ENCODE peak calls at places on chromosomes 16 and 17, in four cellular contexts. F is GM13977, P is bronchial epithelial cell, T is mesothelial cell of epicardium. M is an unnamed sample.

GRCh38 chr17:59753522-59754467 is 46.3 kb downstream of the VMP1 start:
- DNase-seq in F (peak), P (peak), T (no peak), M (peak)

GRCh38 chr16:13928644-13929043 is 8.7 kb downstream of the ERCC4 start:
- DNase-seq in F (no peak), P (no peak), T (no peak), M (no peak)

GRCh38 chr17:17350491-17351355 is 47.5 kb downstream of the NT5M start:
- DNase-seq in F (no peak), P (peak), T (no peak), M (peak)

GRCh38 chr17:65243838-65244237 is 106.7 kb downstream of the RGS9 start:
- DNase-seq in F (no peak), P (peak), T (no peak), M (peak)

GRCh38 chr17:63399856-63400255 is 46.2 kb downstream of the CYB561 start:
- DNase-seq in F (no peak), P (no peak), T (no peak), M (no peak)

GRCh38 chr17:7816926-7817642 is 16.9 kb upstream of the KDM6B start:
- DNase-seq in F (no peak), P (no peak), T (no peak), M (no peak)

GRCh38 chr16:29687755-29688154 is 8.8 kb downstream of the QPRT start:
- DNase-seq in F (peak), P (no peak), T (no peak), M (no peak)

GRCh38 chr17:50785942-50786570 is 18.7 kb upstream of the ANKRD40CL start:
- DNase-seq in F (no peak), P (peak), T (no peak), M (peak)

GRCh38 chr16:30948087-30948955 is 547 bp upstream of the ORAI3 start:
- DNase-seq in F (peak), P (peak), T (peak), M (peak)

GRCh38 chr17:78853926-78854394 is 13.3 kb upstream of the USP36 start:
- DNase-seq in F (no peak), P (no peak), T (no peak), M (no peak)

GRCh38 chr17:7380855-7381683 is at the start of gene TNK1:
- DNase-seq in F (no peak), P (peak), T (no peak), M (peak)

GRCh38 chr16:53753431-53753830 is 49.5 kb downstream of the FTO start:
- DNase-seq in F (no peak), P (no peak), T (no peak), M (no peak)

GRCh38 chr16:66928702-66929388 is 3.5 kb upstream of the RRAD start:
- DNase-seq in F (no peak), P (no peak), T (no peak), M (peak)

GRCh38 chr16:82395212-82395611 is 225.2 kb upstream of the MPHOSPH6 start:
- DNase-seq in F (no peak), P (no peak), T (no peak), M (no peak)

GRCh38 chr16:1745181-1745899 is 26.0 kb downstream of the NME3 start:
- DNase-seq in F (no peak), P (no peak), T (no peak), M (peak)

GRCh38 chr17:15247891-15248529 is 17.1 kb downstream of the PMP22 start:
- DNase-seq in F (no peak), P (no peak), T (no peak), M (peak)
- TF ChIP-seq CTCF in F (peak), P (peak), T (peak), M (peak)

GRCh38 chr16:79834720-79835119 is 234.2 kb upstream of the MAF start:
- DNase-seq in F (no peak), P (no peak), T (no peak), M (no peak)
- TF ChIP-seq CTCF in F (no peak), P (no peak), T (no peak), M (no peak)

GRCh38 chr16:12276631-12277030 is 300.1 kb downstream of the SNX29 start:
- DNase-seq in F (no peak), P (no peak), T (no peak), M (no peak)

GRCh38 chr16:12268602-12269001 is 292.1 kb downstream of the SNX29 start:
- DNase-seq in F (no peak), P (no peak), T (no peak), M (no peak)

GRCh38 chr16:12272264-12272663 is 295.7 kb downstream of the SNX29 start:
- DNase-seq in F (no peak), P (no peak), T (no peak), M (no peak)

GRCh38 chr16:12267491-12267890 is 291.0 kb downstream of the SNX29 start:
- DNase-seq in F (no peak), P (no peak), T (no peak), M (no peak)

DNA sequence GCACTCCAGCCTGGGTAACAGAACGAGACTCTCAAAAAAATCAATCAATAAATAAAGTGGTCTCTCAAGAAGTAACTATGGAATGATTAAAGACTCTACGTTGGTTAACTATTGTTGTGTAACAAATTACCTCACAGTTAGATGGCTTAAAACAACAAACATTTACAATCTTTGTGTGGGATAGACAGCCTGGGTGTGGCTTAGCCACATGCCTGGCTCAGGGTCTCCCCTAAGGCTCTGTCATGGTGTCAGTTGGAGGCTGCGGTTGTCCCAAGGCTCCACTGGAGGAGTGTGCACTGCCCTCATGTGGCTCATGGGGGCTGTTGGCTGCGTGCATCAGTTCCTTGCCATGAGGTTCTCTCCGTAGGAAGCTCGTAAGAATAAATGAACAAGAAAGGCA is 294.5 kb downstream of the SNX29 start:
- DNase-seq in F (no peak), P (no peak), T (no peak), M (peak)
- TF ChIP-seq CTCF in F (no peak), P (peak), T (no peak), M (peak)

GRCh38 chr16:74446866-74447265 is 25.6 kb upstream of the CLEC18B start:
- DNase-seq in F (no peak), P (no peak), T (no peak), M (no peak)
- TF ChIP-seq CTCF in F (no peak), P (no peak), T (no peak), M (no peak)

M was measured in epithelial cell of esophagus.